ENCODE peak calls at places on chromosomes 12 and 14, in four cellular contexts. R is MM.1S, I is GM23338, D is kidney epithelial cell. N is an unnamed sample.

GRCh38 chr14:49623941-49624806 is 3.6 kb downstream of the MGAT2 start:
- DNase-seq in R (peak; percentile 57), I (no peak), D (no peak), N (no peak)

GRCh38 chr14:90140956-90141316 is 79.1 kb downstream of the KCNK13 start:
- DNase-seq in R (no peak), I (peak; percentile 7), D (peak; percentile 14), N (no peak)

GRCh38 chr12:108807996-108808725 is 49.2 kb downstream of the SSH1 start:
- DNase-seq in R (no peak), I (no peak), D (no peak), N (no peak)

GRCh38 chr14:100305446-100306255 is 593 bp downstream of the SLC25A29 start:
- DNase-seq in R (no peak), I (peak; percentile 63), D (no peak), N (peak; percentile 28)

GRCh38 chr12:19893514-19893913 is 454.2 kb downstream of the AEBP2 start:
- DNase-seq in R (peak; percentile 58), I (peak; percentile 15), D (no peak), N (no peak)

GRCh38 chr14:103724116-103724515 is 8.5 kb downstream of the ZFYVE21 start:
- DNase-seq in R (no peak), I (no peak), D (no peak), N (no peak)

GRCh38 chr12:64946132-64946829 is 121.8 kb downstream of the TBC1D30 start:
- DNase-seq in R (no peak), I (no peak), D (no peak), N (no peak)

GRCh38 chr12:1796515-1797010 is 23.8 kb upstream of the LRTM2 start:
- DNase-seq in R (peak; percentile 27), I (peak; percentile 51), D (no peak), N (no peak)

GRCh38 chr12:42696424-42697149 is 107.0 kb upstream of the PRICKLE1 start:
- DNase-seq in R (no peak), I (no peak), D (no peak), N (no peak)

GRCh38 chr12:727321-727720 is 25.1 kb upstream of the WNK1 start:
- DNase-seq in R (no peak), I (no peak), D (no peak), N (no peak)

GRCh38 chr12:25924535-25925001 is 33.9 kb upstream of the RASSF8 start:
- DNase-seq in R (no peak), I (no peak), D (no peak), N (no peak)

GRCh38 chr12:130948136-130948535 is 5.6 kb upstream of the ADGRD1 start:
- DNase-seq in R (no peak), I (peak; percentile 94), D (no peak), N (no peak)

GRCh38 chr14:46651526-46652144 is at the start of gene RPL10L:
- DNase-seq in R (no peak), I (peak; percentile 77), D (no peak), N (no peak)

GRCh38 chr14:52121441-52121840 is 52.6 kb upstream of the NID2 start:
- DNase-seq in R (no peak), I (no peak), D (no peak), N (no peak)

GRCh38 chr12:109910969-109911348 is 10.9 kb downstream of the TCHP start:
- DNase-seq in R (no peak), I (peak; percentile 93), D (no peak), N (peak; percentile 36)

GRCh38 chr14:22962061-22962676 is 5.3 kb upstream of the HAUS4 start:
- DNase-seq in R (no peak), I (no peak), D (no peak), N (no peak)

GRCh38 chr14:65281991-65282908 is 130.3 kb upstream of the FUT8 start:
- DNase-seq in R (peak; percentile 58), I (peak; percentile 76), D (peak; percentile 57), N (no peak)

GRCh38 chr14:30822080-30822571 is 52.2 kb upstream of the COCH start:
- DNase-seq in R (no peak), I (no peak), D (no peak), N (no peak)

DNA sequence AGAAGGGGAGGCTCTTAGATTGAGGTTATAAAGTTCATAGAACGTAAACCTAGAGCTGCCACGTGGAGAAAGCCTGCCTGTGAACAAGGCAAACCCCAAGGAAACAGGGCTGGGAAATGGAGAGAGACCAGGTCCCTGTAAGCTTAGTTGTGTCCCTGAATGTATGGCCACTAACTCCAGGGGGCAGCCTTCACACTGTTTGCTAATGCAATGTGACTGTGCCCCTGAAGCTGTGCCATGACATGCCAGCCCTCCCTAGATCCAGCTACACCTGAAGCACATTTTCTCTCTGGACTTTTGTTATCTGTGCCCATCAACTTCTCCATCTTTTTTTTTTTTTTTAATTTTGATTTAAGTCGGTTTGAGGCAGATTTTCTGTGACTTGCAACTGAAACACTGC is 60.6 kb upstream of the TMCC3 start:
- DNase-seq in R (peak; percentile 36), I (peak; percentile 73), D (no peak), N (peak; percentile 53)
- TF ChIP-seq CTCF in R (peak; percentile 53), I (peak; percentile 58), D (peak; percentile 45), N (peak; percentile 26)

DNA sequence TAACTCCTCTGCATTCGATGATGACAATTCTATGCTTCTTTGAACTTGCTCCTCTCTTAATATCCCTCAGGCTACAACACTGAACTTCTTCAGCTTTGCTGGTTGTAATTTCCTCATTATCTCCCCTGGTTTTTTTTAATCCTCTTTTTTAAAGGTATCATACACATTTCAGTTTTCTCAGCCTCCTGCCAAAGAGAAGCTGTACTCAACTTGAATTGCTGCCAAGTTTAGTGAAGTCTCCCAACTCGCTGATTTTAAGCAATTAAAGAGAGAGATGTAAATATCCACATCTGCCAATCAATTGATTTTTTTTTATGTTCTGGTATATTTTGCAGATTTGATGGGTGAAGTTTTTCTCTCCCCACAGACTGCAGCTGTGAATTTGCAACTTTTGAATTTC is 817.8 kb downstream of the GALC start:
- DNase-seq in R (no peak), I (no peak), D (no peak), N (no peak)
- TF ChIP-seq CTCF in R (no peak), I (no peak), D (no peak), N (no peak)

GRCh38 chr12:56377310-56377988 is 14.8 kb upstream of the APOF start:
- DNase-seq in R (no peak), I (peak; percentile 50), D (peak; percentile 29), N (no peak)
- TF ChIP-seq CTCF in R (no peak), I (peak; percentile 24), D (peak; percentile 18), N (no peak)

DNA sequence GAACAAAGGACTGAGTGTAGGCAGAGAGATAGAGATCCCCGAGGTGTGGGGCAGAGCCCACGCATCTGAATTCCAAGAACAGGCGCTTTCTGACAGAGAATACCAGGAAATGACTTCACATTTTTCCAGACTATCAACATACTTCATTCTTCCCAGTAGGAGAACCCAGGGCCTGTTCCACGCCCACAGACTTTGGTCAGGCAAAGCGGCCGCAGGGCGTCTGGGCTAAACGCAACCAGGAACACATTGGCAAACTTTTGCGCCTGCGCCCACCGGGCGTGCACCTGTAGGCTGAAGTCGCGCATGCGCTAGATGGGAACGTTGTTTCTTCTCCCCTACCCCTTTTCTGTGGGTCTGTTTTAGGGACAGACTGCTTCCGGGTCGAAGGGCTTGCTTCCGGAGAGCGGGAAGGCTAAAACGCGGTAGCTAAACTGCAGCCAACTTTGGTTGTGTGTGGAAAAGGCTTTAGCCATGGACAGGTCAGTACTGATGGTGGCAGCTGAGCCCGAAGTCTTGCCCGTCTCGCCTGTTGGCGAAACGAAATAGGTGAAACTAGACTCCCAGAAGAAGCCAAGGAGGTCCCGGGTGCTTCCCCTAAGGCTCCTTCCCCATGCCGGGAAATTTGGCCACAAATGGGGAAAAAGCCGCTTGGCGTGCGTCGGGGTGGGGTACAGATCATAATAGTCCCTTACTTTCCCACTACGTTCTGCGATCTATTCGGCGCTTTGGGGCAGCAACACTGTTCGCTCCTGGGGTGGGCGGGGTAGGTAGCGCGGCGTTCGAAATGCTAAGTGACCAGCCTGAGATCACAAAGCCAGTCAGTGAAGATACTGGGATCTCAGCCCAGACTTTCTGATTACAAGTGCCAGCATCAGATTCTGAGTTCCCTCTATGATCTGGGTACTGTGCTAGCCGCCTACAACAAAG is at the start of gene NUP107:
- DNase-seq in R (peak; percentile 98), I (peak; percentile 98), D (peak; percentile 97), N (peak; percentile 99)
- TF ChIP-seq CTCF in R (no peak), I (no peak), D (peak; percentile 10), N (no peak)

DNA sequence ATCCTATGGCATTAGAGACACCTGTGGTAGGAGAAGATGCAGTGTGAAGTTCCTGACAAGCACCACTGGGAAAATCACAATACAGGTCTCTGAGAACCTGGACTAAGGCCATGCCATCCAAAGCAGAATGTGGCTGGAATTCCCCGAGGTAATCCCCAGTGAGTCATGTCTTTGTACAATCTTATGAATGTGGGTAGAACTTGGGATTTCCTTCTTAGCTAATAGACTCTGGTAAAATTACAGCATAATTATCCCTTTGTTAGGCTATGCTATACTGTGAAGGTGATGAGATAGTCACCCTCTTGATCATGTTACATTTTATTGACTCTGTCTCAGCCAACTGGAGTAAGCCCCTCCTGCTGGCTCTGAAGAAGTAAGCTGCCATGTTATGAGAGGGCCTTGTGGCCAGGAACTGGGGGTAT is 224.3 kb upstream of the DCN start:
- DNase-seq in R (no peak), I (no peak), D (peak; percentile 86), N (peak; percentile 77)
- TF ChIP-seq CTCF in R (no peak), I (no peak), D (no peak), N (no peak)

GRCh38 chr12:78086553-78087362 is 256.1 kb downstream of the NAV3 start:
- DNase-seq in R (no peak), I (no peak), D (no peak), N (no peak)
- TF ChIP-seq CTCF in R (peak; percentile 18), I (peak; percentile 24), D (no peak), N (no peak)

GRCh38 chr14:96256420-96256819 is 410 bp downstream of the BDKRB1 start:
- DNase-seq in R (no peak), I (no peak), D (no peak), N (no peak)
- TF ChIP-seq CTCF in R (no peak), I (no peak), D (no peak), N (no peak)

DNA sequence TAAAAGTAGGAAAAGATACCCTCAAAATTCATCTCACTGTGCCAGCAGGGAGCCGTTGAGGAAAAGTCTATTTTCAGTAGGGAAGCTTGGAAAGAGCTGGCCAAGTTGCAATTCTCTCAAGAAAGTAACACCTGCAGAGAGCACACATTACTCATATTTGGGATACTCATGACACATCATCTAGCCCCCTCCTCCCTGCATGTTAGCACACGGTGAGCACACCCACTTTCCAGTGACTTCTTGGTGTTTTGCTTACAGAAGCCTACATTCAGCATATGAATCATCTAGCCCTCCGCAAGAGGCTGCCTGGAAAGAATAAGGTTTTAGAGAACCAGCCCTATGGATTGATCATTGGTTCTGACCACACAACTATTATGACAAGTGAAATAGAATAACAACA is 124.5 kb downstream of the PTPRO start:
- DNase-seq in R (no peak), I (no peak), D (peak; percentile 58), N (no peak)
- TF ChIP-seq CTCF in R (no peak), I (no peak), D (no peak), N (no peak)